ENCODE peak calls at places on chromosomes 3 and 15, in nine cellular contexts. X is aorta; D is astrocyte; L is colonic mucosa; W is cardiac muscle cell; G is right cardiac atrium; A is CD8-positive, alpha-beta memory T cell; U is hepatocyte; Q is fibroblast of lung. C is an unnamed sample.

GRCh38 chr3:152445227-152445626 is 176.5 kb downstream of the MBNL1 start:
- DNase-seq in Q (no peak), D (no peak), X (no peak), A (no peak), G (no peak), U (no peak), L (no peak), W (no peak), C (no peak)

GRCh38 chr15:68553994-68554715 is 24.6 kb upstream of the CORO2B start:
- DNase-seq in U (peak; percentile 86), L (peak; percentile 77), G (no peak), X (peak; percentile 70), Q (peak; percentile 72), D (no peak), W (peak; percentile 73), A (peak; percentile 42), C (peak; percentile 86)

GRCh38 chr3:100603449-100603848 is 6.0 kb upstream of the ADGRG7 start:
- DNase-seq in U (peak; percentile 43), G (no peak), X (no peak), A (no peak), W (peak; percentile 48), Q (peak; percentile 24), L (no peak), D (no peak), C (peak; percentile 43)

GRCh38 chr3:43707266-43707665 is 16.5 kb downstream of the ABHD5 start:
- DNase-seq in U (no peak), G (no peak), D (no peak), W (no peak), L (no peak), Q (no peak), X (no peak), A (no peak), C (no peak)

GRCh38 chr3:191356586-191357439 is 26.5 kb upstream of the UTS2B start:
- DNase-seq in U (peak; percentile 39), L (no peak), G (peak; percentile 64), X (peak; percentile 61), D (peak; percentile 87), Q (peak; percentile 66), W (peak; percentile 55), A (no peak), C (no peak)

GRCh38 chr15:89817701-89818280 is 3.1 kb upstream of the ANPEP start:
- DNase-seq in A (no peak), Q (peak; percentile 47), G (no peak), X (no peak), L (no peak), D (peak; percentile 48), U (no peak), W (peak; percentile 54), C (no peak)

GRCh38 chr15:40439461-40440299 is 1.1 kb upstream of the BAHD1 start:
- DNase-seq in G (peak; percentile 76), W (peak; percentile 46), Q (no peak), U (peak; percentile 72), D (no peak), X (no peak), L (peak; percentile 59), A (no peak), C (no peak)

GRCh38 chr15:38625886-38626285 is 61.3 kb upstream of the RASGRP1 start:
- DNase-seq in U (no peak), L (no peak), A (no peak), Q (no peak), W (no peak), D (no peak), X (no peak), G (no peak), C (no peak)

GRCh38 chr3:58009026-58009748 is 965 bp downstream of the FLNB start:
- DNase-seq in G (peak; percentile 69), X (peak; percentile 61), Q (no peak), A (peak; percentile 8), U (peak; percentile 46), L (peak; percentile 81), W (no peak), D (no peak), C (no peak)

GRCh38 chr15:30956216-30956803 is 35.1 kb downstream of the MTMR10 start:
- DNase-seq in L (no peak), G (no peak), X (no peak), U (peak; percentile 12), Q (peak; percentile 17), A (no peak), D (peak; percentile 46), W (peak; percentile 49), C (peak; percentile 29)

GRCh38 chr15:33710746-33711145 is 257.6 kb upstream of the CHRM5 start:
- DNase-seq in U (no peak), X (no peak), Q (no peak), W (no peak), D (no peak), L (no peak), G (no peak), A (no peak), C (no peak)

GRCh38 chr3:120567370-120568197 is 28.6 kb upstream of the NDUFB4 start:
- DNase-seq in W (peak; percentile 72), A (no peak), L (no peak), G (no peak), D (peak; percentile 65), X (peak; percentile 17), Q (peak; percentile 52), U (peak; percentile 54), C (peak; percentile 70)

GRCh38 chr3:141431411-141432378 is 55.1 kb upstream of the RASA2 start:
- DNase-seq in G (no peak), X (no peak), A (no peak), W (no peak), L (no peak), Q (no peak), D (no peak), U (peak; percentile 50), C (no peak)

GRCh38 chr3:12194209-12194608 is 35.5 kb upstream of the TIMP4 start:
- DNase-seq in D (peak; percentile 91), G (no peak), U (peak; percentile 42), W (peak; percentile 93), L (no peak), X (no peak), A (no peak), Q (peak; percentile 98), C (no peak)

GRCh38 chr3:11601446-11602241 is 42.1 kb downstream of the VGLL4 start:
- DNase-seq in W (peak; percentile 67), Q (peak; percentile 71), D (peak; percentile 69), G (peak; percentile 91), U (no peak), A (no peak), X (peak; percentile 86), L (no peak), C (no peak)

GRCh38 chr3:125214738-125215137 is 2.2 kb upstream of the SLC12A8 start:
- DNase-seq in U (no peak), W (no peak), D (no peak), L (no peak), A (no peak), X (no peak), G (no peak), Q (no peak), C (no peak)

DNA sequence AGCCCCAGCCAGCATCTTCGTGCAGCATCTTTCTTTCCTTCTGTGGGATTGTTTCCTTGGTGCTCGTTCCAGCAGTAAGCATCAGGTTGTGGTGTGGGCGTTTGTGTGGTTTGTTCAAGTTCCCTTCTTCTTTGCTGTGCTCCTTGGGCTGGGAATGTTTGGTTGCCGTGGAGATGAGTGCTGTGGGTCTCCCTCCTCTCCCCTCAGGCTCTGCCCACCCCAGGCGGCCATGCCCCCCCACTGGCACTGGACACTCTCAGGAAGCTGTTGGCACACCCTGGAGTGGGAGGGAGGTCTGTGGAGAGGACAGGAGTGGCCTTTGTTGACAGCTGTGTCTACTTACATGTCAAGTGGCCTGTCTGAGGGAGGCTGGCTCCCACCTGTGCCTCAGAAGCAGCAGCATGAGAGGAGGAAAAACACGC is 46.5 kb upstream of the SACM1L start:
- DNase-seq in A (no peak), W (peak; percentile 54), X (peak; percentile 64), D (peak; percentile 92), G (peak; percentile 49), Q (peak; percentile 56), L (no peak), U (no peak), C (no peak)
- H3K4me1 ChIP-seq in A (no peaks in the 10 kb centered on the region), W (peaks cover 18% of the 10 kb centered on the region), X (peaks cover 7% of the 10 kb centered on the region), D (peaks cover 57% of the 10 kb centered on the region), G (peaks cover 3% of the 10 kb centered on the region), Q (peaks cover 59% of the 10 kb centered on the region), L (peaks cover 6% of the 10 kb centered on the region), U (peaks cover 27% of the 10 kb centered on the region), C (peaks cover 8% of the 10 kb centered on the region)

GRCh38 chr3:25235471-25235870 is 192.6 kb upstream of the RARB start:
- DNase-seq in G (no peak), L (no peak), D (peak; percentile 64), W (no peak), Q (no peak), A (no peak), U (no peak), X (no peak), C (no peak)
- H3K9me3 ChIP-seq in G (no peaks in the 10 kb centered on the region), L (no peaks in the 10 kb centered on the region), D (no peaks in the 10 kb centered on the region), W (no peaks in the 10 kb centered on the region), Q (no peaks in the 10 kb centered on the region), A (no peaks in the 10 kb centered on the region), U (no peaks in the 10 kb centered on the region), X (no peaks in the 10 kb centered on the region), C (no peaks in the 10 kb centered on the region)

GRCh38 chr15:63879211-63879610 is 45.5 kb upstream of the HERC1 start:
- DNase-seq in D (no peak), A (no peak), X (no peak), L (no peak), U (no peak), G (no peak), Q (no peak), W (no peak), C (no peak)
- H3K27ac ChIP-seq in D (no peak overlapping the region), A (no peak overlapping the region), X (no peak overlapping the region), L (no peak overlapping the region), U (no peak overlapping the region), G (no peak overlapping the region), Q (no peak overlapping the region), W (no peak overlapping the region), C (no peak overlapping the region)

GRCh38 chr3:134345202-134345601 is 29.0 kb downstream of the AMOTL2 start:
- DNase-seq in G (no peak), U (no peak), W (no peak), A (no peak), L (no peak), D (no peak), Q (no peak), X (peak; percentile 21), C (no peak)
- H3K4me1 ChIP-seq in G (peaks cover 9% of the 10 kb centered on the region), U (peaks cover 15% of the 10 kb centered on the region), W (peaks cover 6% of the 10 kb centered on the region), A (no peaks in the 10 kb centered on the region), L (no peaks in the 10 kb centered on the region), D (peaks cover 5% of the 10 kb centered on the region), Q (peaks cover 9% of the 10 kb centered on the region), X (no peaks in the 10 kb centered on the region), C (peaks cover 9% of the 10 kb centered on the region)

DNA sequence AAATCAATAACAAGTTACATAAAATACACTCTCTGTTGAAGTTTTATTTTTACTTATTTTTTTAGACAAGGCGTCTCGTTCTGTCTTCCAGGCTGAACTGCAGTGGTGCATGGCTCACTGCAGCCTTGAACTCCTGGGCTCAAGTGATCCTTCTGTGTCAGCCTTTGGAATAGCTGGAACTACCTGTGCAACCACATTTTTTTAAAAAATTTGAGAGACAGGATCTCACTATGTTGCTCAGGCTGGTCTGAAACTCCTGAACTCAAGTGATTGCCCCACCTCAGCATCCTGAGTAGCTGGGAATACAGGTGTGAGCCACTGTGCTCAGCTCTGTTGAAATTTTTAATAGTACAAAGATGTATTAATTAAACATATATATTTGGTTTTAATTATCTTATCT is 614.3 kb upstream of the ARRDC4 start:
- DNase-seq in A (no peak), W (no peak), U (no peak), X (no peak), L (no peak), G (no peak), Q (no peak), D (no peak), C (no peak)
- H3K9me3 ChIP-seq in A (no peaks in the 10 kb centered on the region), W (peaks cover 5% of the 10 kb centered on the region), U (no peaks in the 10 kb centered on the region), X (peaks cover 2% of the 10 kb centered on the region), L (no peaks in the 10 kb centered on the region), G (peaks cover 2% of the 10 kb centered on the region), Q (no peaks in the 10 kb centered on the region), D (peaks cover 3% of the 10 kb centered on the region), C (no peaks in the 10 kb centered on the region)